ENCODE peak calls at places on chromosomes 16 and 17, in nine cellular contexts. B is AG04450, C is IMR-90, E is GM12878, W is psoas muscle, H is GM23338, Y is sigmoid colon, U is epithelial cell of esophagus, I is heart right ventricle. J is an unnamed sample.

GRCh38 chr17:76432004-76432403 is 20.9 kb downstream of the UBE2O start:
- DNase-seq in B (no peak), Y (no peak), C (no peak), H (no peak), I (no peak), W (no peak), U (no peak), E (no peak), J (no peak)

GRCh38 chr17:78748730-78749317 is 33.2 kb downstream of the CYTH1 start:
- DNase-seq in W (peak), C (peak), U (peak), I (peak), H (no peak), Y (peak), B (no peak), E (peak), J (no peak)

GRCh38 chr17:81207610-81208581 is 14.9 kb downstream of the CEP131 start:
- DNase-seq in U (no peak), W (no peak), E (no peak), H (no peak), I (no peak), Y (no peak), C (no peak), B (no peak), J (no peak)

GRCh38 chr16:48353565-48354163 is 31.5 kb downstream of the SIAH1 start:
- DNase-seq in E (peak), C (peak), B (peak), I (peak), Y (peak), H (peak), U (peak), W (no peak), J (no peak)

GRCh38 chr16:21645261-21645721 is 7.1 kb downstream of the IGSF6 start:
- DNase-seq in W (no peak), H (no peak), C (peak), Y (no peak), I (no peak), B (no peak), U (no peak), E (peak), J (no peak)

GRCh38 chr17:45172232-45172540 is 10.5 kb downstream of the HEXIM2 start:
- DNase-seq in H (no peak), Y (no peak), W (no peak), C (no peak), B (no peak), U (no peak), I (no peak), E (no peak), J (no peak)

GRCh38 chr17:45353047-45353446 is 36.2 kb upstream of the MAP3K14 start:
- DNase-seq in C (no peak), E (peak), W (no peak), Y (peak), I (no peak), H (no peak), B (no peak), U (no peak), J (peak)

GRCh38 chr16:73190688-73191087 is 142.8 kb upstream of the ZFHX3 start:
- DNase-seq in W (no peak), I (no peak), E (no peak), H (no peak), B (no peak), Y (no peak), C (no peak), U (no peak), J (no peak)

GRCh38 chr16:57645691-57646387 is 17.4 kb downstream of the ADGRG1 start:
- DNase-seq in H (no peak), W (peak), B (no peak), E (no peak), C (peak), Y (peak), U (peak), I (peak), J (no peak)

GRCh38 chr16:86457621-86458456 is 52.5 kb upstream of the FOXF1 start:
- DNase-seq in B (peak), E (no peak), W (peak), Y (peak), H (no peak), C (peak), I (no peak), U (no peak), J (no peak)

GRCh38 chr16:71367243-71367976 is 8.9 kb downstream of the CALB2 start:
- DNase-seq in U (peak), Y (no peak), I (no peak), E (peak), B (no peak), H (peak), C (peak), W (peak), J (no peak)

GRCh38 chr17:1203111-1203966 is 23.6 kb upstream of the ABR start:
- DNase-seq in Y (peak), H (peak), W (peak), I (peak), E (no peak), U (peak), B (no peak), C (peak), J (no peak)

GRCh38 chr16:65318138-65318537 is 196.3 kb upstream of the CDH11 start:
- DNase-seq in W (no peak), I (no peak), C (no peak), B (no peak), U (no peak), E (no peak), Y (no peak), H (peak), J (no peak)

GRCh38 chr16:4403133-4403949 is 13.1 kb downstream of the CORO7 start:
- DNase-seq in U (no peak), W (no peak), I (no peak), H (no peak), E (no peak), C (no peak), B (no peak), Y (no peak), J (no peak)

GRCh38 chr16:49456763-49457162 is 83.2 kb downstream of the C16orf78 start:
- DNase-seq in Y (peak), H (no peak), C (no peak), B (no peak), W (no peak), I (no peak), U (no peak), E (no peak), J (peak)

GRCh38 chr16:30526137-30526822 is at the start of gene ZNF768:
- DNase-seq in W (peak), C (no peak), Y (peak), H (peak), B (no peak), E (no peak), I (no peak), U (no peak), J (no peak)

GRCh38 chr16:25633549-25633948 is 58.2 kb upstream of the HS3ST4 start:
- DNase-seq in H (no peak), W (no peak), E (no peak), U (no peak), B (no peak), I (no peak), Y (no peak), C (no peak), J (no peak)

GRCh38 chr17:40779181-40779909 is 3.0 kb downstream of the KRT27 start:
- DNase-seq in U (peak), H (peak), W (no peak), E (no peak), C (no peak), B (no peak), I (no peak), Y (no peak), J (no peak)

GRCh38 chr16:2026461-2027023 is at the start of gene NHERF2:
- DNase-seq in I (peak), E (no peak), U (no peak), B (no peak), H (peak), W (no peak), C (no peak), Y (no peak), J (no peak)

GRCh38 chr17:65446043-65446442 is 115.4 kb downstream of the AXIN2 start:
- DNase-seq in E (no peak), Y (no peak), C (no peak), B (no peak), U (no peak), W (no peak), I (no peak), H (no peak), J (no peak)

GRCh38 chr17:42775534-42776098 is 2.4 kb downstream of the VPS25 start:
- DNase-seq in I (no peak), B (no peak), E (no peak), H (no peak), U (no peak), W (no peak), Y (no peak), C (peak), J (no peak)
- TF ChIP-seq CTCF in I (no peak), B (no peak), E (peak), H (no peak), U (no peak), W (no peak), Y (no peak), C (no peak), J (no peak)

GRCh38 chr17:42521666-42522262 is 14.3 kb upstream of the NAGLU start:
- DNase-seq in Y (peak), I (no peak), H (no peak), E (no peak), U (no peak), C (no peak), W (no peak), B (no peak), J (peak)

GRCh38 chr17:42519546-42520444 is 16.2 kb upstream of the NAGLU start:
- DNase-seq in W (peak), Y (peak), I (peak), U (peak), B (peak), C (peak), H (peak), E (no peak), J (peak)

GRCh38 chr17:42518755-42519545 is 17.1 kb upstream of the NAGLU start:
- DNase-seq in W (no peak), I (peak), Y (peak), C (no peak), E (no peak), U (no peak), H (no peak), B (no peak), J (peak)

GRCh38 chr17:42521036-42521435 is 15.0 kb upstream of the NAGLU start:
- DNase-seq in C (no peak), I (no peak), E (no peak), B (no peak), H (no peak), U (no peak), Y (no peak), W (no peak), J (peak)

GRCh38 chr17:42520540-42520951 is 15.5 kb upstream of the NAGLU start:
- DNase-seq in I (no peak), W (no peak), H (peak), C (no peak), Y (no peak), E (no peak), U (no peak), B (no peak), J (peak)
- H3K4me3 ChIP-seq in I (no peak), W (no peak), H (peak), C (no peak), Y (no peak), E (no peak), U (no peak), B (peak), J (peak)

GRCh38 chr17:29008591-29008990 is 2.8 kb upstream of the SEZ6 start:
- DNase-seq in E (no peak), H (no peak), C (no peak), W (no peak), I (no peak), B (no peak), Y (no peak), U (no peak), J (no peak)
- TF ChIP-seq CTCF in E (no peak), H (no peak), C (no peak), W (no peak), I (no peak), B (no peak), Y (no peak), U (no peak), J (no peak)

GRCh38 chr16:88943741-88944140 is 33.3 kb downstream of the CBFA2T3 start:
- DNase-seq in I (no peak), B (no peak), Y (no peak), E (no peak), W (no peak), C (no peak), H (no peak), U (no peak), J (no peak)

GRCh38 chr16:88941051-88941932 is 35.7 kb downstream of the CBFA2T3 start:
- DNase-seq in U (no peak), H (peak), I (peak), C (no peak), W (peak), B (no peak), Y (no peak), E (no peak), J (no peak)

GRCh38 chr16:88943131-88943664 is 33.8 kb downstream of the CBFA2T3 start:
- DNase-seq in H (no peak), W (no peak), B (no peak), Y (no peak), U (no peak), I (no peak), E (no peak), C (no peak), J (no peak)

GRCh38 chr16:88940196-88941050 is 36.6 kb downstream of the CBFA2T3 start:
- DNase-seq in C (no peak), U (no peak), H (peak), E (no peak), W (no peak), B (no peak), Y (no peak), I (no peak), J (no peak)

DNA sequence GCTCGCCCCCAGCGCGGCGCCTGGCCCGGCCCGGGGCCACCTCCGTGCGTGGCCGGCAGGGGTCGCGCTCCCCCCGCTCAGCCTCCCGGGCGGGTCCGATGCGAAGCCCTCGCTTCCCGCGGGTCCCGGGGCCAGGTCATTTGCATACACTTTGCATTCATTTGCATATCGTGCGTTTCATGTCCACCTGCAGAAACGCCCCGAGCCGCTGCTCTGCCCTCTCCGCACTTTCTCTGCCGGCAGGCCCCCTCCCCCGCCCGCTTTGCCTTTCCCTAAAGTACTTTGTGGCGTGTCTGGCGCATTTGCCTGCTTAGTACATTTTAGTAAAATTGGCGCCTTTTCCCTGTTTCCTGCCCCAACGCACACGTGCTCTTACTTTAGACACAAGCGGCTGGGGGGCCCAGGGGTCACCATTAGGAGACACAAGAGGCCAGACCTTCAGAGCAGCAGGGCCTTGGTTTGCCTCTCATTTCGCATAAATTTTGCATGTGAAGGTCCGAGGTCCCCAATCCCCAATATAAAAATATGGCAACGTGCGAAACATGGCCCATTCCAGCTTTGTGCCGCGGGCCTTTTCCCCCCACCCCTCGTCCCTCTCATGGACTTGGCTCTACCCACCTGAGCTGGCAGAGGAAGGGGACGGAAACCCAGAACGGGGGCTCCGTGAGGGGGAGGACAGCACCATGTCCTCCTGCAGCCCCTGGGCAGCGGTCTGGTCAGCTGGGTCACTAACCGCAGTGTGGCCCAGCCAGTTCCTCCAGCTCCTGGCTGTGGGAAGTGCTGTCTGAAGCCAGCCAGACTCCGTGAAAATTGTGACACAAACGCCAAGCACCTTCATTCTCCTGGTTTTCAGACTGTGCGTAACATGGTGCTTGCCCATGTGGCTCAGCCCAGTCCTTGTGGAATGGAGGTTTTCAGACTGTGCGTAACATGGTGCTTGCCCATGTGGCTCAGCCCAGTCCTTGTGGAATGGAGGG is 34.8 kb downstream of the CBFA2T3 start:
- DNase-seq in I (peak), W (peak), C (no peak), U (no peak), H (peak), Y (no peak), B (no peak), E (no peak), J (no peak)
- H3K4me3 ChIP-seq in I (peak), W (peak), C (no peak), U (no peak), H (peak), Y (no peak), B (no peak), E (peak), J (peak)

DNA sequence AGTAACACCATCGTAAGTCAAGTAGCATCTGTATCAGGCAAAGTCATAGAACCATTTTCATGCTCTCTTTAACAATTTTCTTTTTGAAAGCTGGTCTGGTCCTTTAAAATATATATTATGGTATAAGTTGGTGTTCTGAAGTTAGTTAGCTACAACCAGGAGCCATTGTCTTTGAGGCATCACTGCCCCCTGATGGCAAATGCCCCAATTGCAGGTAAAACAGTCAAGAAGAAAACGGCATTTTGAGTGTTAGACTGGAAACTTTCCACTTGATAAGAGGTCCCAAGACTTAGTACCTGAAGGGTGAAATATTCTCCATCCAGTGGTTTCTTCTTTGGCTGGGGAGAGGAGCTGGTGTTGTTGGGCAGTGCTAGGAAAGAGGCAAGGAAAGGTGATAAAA is 14.1 kb downstream of the TP53 start:
- DNase-seq in H (peak), W (no peak), B (no peak), Y (no peak), U (no peak), C (no peak), I (no peak), E (peak), J (no peak)
- TF ChIP-seq CTCF in H (peak), W (peak), B (peak), Y (peak), U (peak), C (peak), I (no peak), E (peak), J (no peak)